ENCODE peak calls at places on chromosomes 7 and 10, in six cellular contexts. U, I, B, O, G and P are unnamed samples.

GRCh38 chr10:72893136-72893798 is at the start of gene OIT3:
- DNase-seq in B (no peak), O (no peak), G (no peak), U (no peak), I (no peak), P (no peak)

GRCh38 chr10:97861351-97861750 is 11.7 kb downstream of the GOLGA7B start:
- DNase-seq in O (no peak), U (no peak), G (peak), B (peak), I (peak), P (no peak)

GRCh38 chr7:81769891-81770818 is at the start of gene HGF:
- DNase-seq in I (peak), G (peak), U (peak), B (peak), O (no peak), P (no peak)

GRCh38 chr10:76341740-76342139 is 910.3 kb downstream of the LRMDA start:
- DNase-seq in U (no peak), I (no peak), B (no peak), G (no peak), O (no peak), P (no peak)

GRCh38 chr10:89516149-89516832 is 19.1 kb downstream of the SLC16A12 start:
- DNase-seq in B (peak), G (peak), I (peak), U (no peak), O (no peak), P (peak)

GRCh38 chr10:49387029-49387428 is 8.9 kb downstream of the DRGX start:
- DNase-seq in O (no peak), G (peak), B (peak), U (no peak), I (peak), P (no peak)

GRCh38 chr10:30040597-30040996 is 18.8 kb downstream of the JCAD start:
- DNase-seq in I (no peak), U (no peak), G (no peak), O (no peak), B (no peak), P (no peak)

GRCh38 chr7:125147047-125147446 is 217.4 kb upstream of the POT1 start:
- DNase-seq in G (no peak), U (no peak), I (no peak), O (no peak), B (no peak), P (no peak)

GRCh38 chr10:4195214-4195613 is 410.2 kb upstream of the KLF6 start:
- DNase-seq in U (no peak), O (no peak), B (peak), I (peak), G (peak), P (no peak)

GRCh38 chr7:85261341-85261740 is 74.5 kb upstream of the SEMA3D start:
- DNase-seq in G (no peak), U (no peak), I (no peak), O (no peak), B (peak), P (no peak)

GRCh38 chr7:158270106-158270775 is 317.4 kb downstream of the PTPRN2 start:
- DNase-seq in U (no peak), B (no peak), G (no peak), I (no peak), O (no peak), P (no peak)

GRCh38 chr10:126456632-126457031 is 68.4 kb upstream of the ADAM12 start:
- DNase-seq in I (no peak), O (no peak), B (no peak), G (no peak), U (no peak), P (no peak)

GRCh38 chr10:130127612-130128607 is 8.3 kb upstream of the GLRX3 start:
- DNase-seq in U (peak), I (peak), B (peak), G (peak), O (peak), P (peak)

GRCh38 chr7:113263749-113264148 is 145.4 kb upstream of the SMIM30 start:
- DNase-seq in B (no peak), I (no peak), O (no peak), G (no peak), U (no peak), P (no peak)

GRCh38 chr10:112446055-112446854 is 459 bp downstream of the ZDHHC6 start:
- DNase-seq in G (no peak), O (no peak), U (no peak), B (peak), I (no peak), P (no peak)

GRCh38 chr7:135169141-135169935 is 1.2 kb downstream of the CYREN start:
- DNase-seq in O (no peak), B (peak), U (no peak), G (peak), I (peak), P (no peak)

GRCh38 chr7:69898189-69898588 is 299.9 kb downstream of the AUTS2 start:
- DNase-seq in O (no peak), B (no peak), U (no peak), G (no peak), I (no peak), P (no peak)

GRCh38 chr7:66609176-66609575 is 19.5 kb upstream of the KCTD7 start:
- DNase-seq in G (no peak), B (no peak), O (no peak), U (no peak), I (no peak), P (no peak)

GRCh38 chr10:986137-986825 is 2.0 kb upstream of the GTPBP4 start:
- DNase-seq in B (peak), O (no peak), U (no peak), I (no peak), G (peak), P (no peak)

GRCh38 chr7:105309235-105310156 is 79.2 kb downstream of the SRPK2 start:
- DNase-seq in O (no peak), I (peak), B (no peak), G (no peak), U (no peak), P (no peak)

GRCh38 chr7:36840930-36841329 is 116.6 kb upstream of the AOAH start:
- DNase-seq in O (no peak), U (no peak), G (no peak), I (no peak), B (no peak), P (no peak)

GRCh38 chr7:133540096-133540860 is 287.4 kb downstream of the EXOC4 start:
- DNase-seq in B (no peak), U (no peak), G (no peak), O (no peak), I (no peak), P (no peak)

GRCh38 chr10:29627201-29628105 is 7.3 kb downstream of the SVIL start:
- DNase-seq in I (no peak), O (no peak), G (peak), B (peak), U (no peak), P (no peak)

GRCh38 chr10:34297551-34298370 is 517.3 kb downstream of the PARD3 start:
- DNase-seq in O (no peak), U (no peak), I (no peak), G (peak), B (no peak), P (no peak)

GRCh38 chr7:51249187-51249945 is 67.2 kb downstream of the COBL start:
- DNase-seq in I (no peak), U (no peak), G (peak), B (no peak), O (no peak), P (no peak)

GRCh38 chr10:49296826-49297225 is 2.1 kb upstream of the C10orf71 start:
- DNase-seq in G (no peak), I (no peak), O (no peak), B (no peak), U (no peak), P (no peak)

GRCh38 chr7:1716263-1717094 is 46.4 kb downstream of the ELFN1 start:
- DNase-seq in O (no peak), I (peak), B (peak), U (no peak), G (peak), P (no peak)

GRCh38 chr7:48299580-48300169 is 128.4 kb downstream of the ABCA13 start:
- DNase-seq in B (peak), U (peak), O (peak), G (peak), I (peak), P (peak)

GRCh38 chr7:116984917-116985316 is 31.6 kb downstream of the ST7 start:
- DNase-seq in O (no peak), I (peak), B (peak), U (peak), G (peak), P (no peak)

GRCh38 chr10:87544750-87545149 is 40.1 kb downstream of the MINPP1 start:
- DNase-seq in O (no peak), U (no peak), I (no peak), B (no peak), G (no peak), P (no peak)

GRCh38 chr10:61463035-61463909 is 10.1 kb upstream of the TMEM26 start:
- DNase-seq in U (no peak), O (no peak), I (peak), B (peak), G (peak), P (peak)

GRCh38 chr10:34766256-34766580 is 48.9 kb downstream of the PARD3 start:
- DNase-seq in G (no peak), U (no peak), O (no peak), B (peak), I (no peak), P (no peak)

GRCh38 chr10:5199398-5199797 is 2.8 kb downstream of the AKR1C4 start:
- DNase-seq in U (no peak), I (no peak), B (no peak), G (no peak), O (no peak), P (no peak)

GRCh38 chr7:108973075-108973474 is 403.4 kb downstream of the DNAJB9 start:
- DNase-seq in I (peak), O (no peak), G (no peak), U (no peak), B (no peak), P (no peak)

GRCh38 chr7:27160147-27160545 is 3.7 kb upstream of the HOXA7 start:
- DNase-seq in U (no peak), I (no peak), O (no peak), B (no peak), G (peak), P (no peak)

GRCh38 chr10:81040947-81041346 is 503.2 kb downstream of the SH2D4B start:
- DNase-seq in B (no peak), I (no peak), O (no peak), U (no peak), G (no peak), P (no peak)

GRCh38 chr10:5970066-5970465 is 7.3 kb downstream of the IL15RA start:
- DNase-seq in G (no peak), B (no peak), O (no peak), U (no peak), I (no peak), P (no peak)